ENCODE peak calls at places on chromosomes 13 and 19, in four cellular contexts. J is suprapubic skin; R is CD8-positive, alpha-beta T cell; I is H1. B is an unnamed sample.
A peak's percentile ranks its signal among the peaks of the same experiment; 100 is the strongest.

GRCh38 chr19:797528-798414 is 519 bp downstream of the PTBP1 start:
- DNase-seq in R (peak; percentile 85), J (peak; percentile 91), I (peak; percentile 84), B (no peak)

GRCh38 chr13:52786747-52787146 is 47.1 kb upstream of the CNMD start:
- DNase-seq in I (no peak), J (no peak), R (no peak), B (no peak)

GRCh38 chr19:12092065-12092867 is 27.7 kb downstream of the ZNF844 start:
- DNase-seq in J (peak; percentile 93), R (peak; percentile 15), I (peak; percentile 93), B (peak; percentile 59)

GRCh38 chr19:40754611-40755247 is 3.7 kb downstream of the SNRPA start:
- DNase-seq in I (no peak), J (no peak), R (no peak), B (no peak)

GRCh38 chr13:50512602-50513527 is 330.6 kb downstream of the DLEU7 start:
- DNase-seq in R (peak; percentile 27), J (peak; percentile 83), I (no peak), B (no peak)

GRCh38 chr19:30719991-30720329 is 347.8 kb downstream of the ZNF536 start:
- DNase-seq in J (peak; percentile 70), R (no peak), I (peak; percentile 58), B (no peak)

GRCh38 chr13:83798731-83799130 is 83.5 kb downstream of the SLITRK1 start:
- DNase-seq in J (no peak), R (no peak), I (no peak), B (no peak)

GRCh38 chr13:100881291-100881864 is 206.8 kb upstream of the TMTC4 start:
- DNase-seq in I (no peak), J (no peak), R (no peak), B (no peak)

GRCh38 chr19:40056505-40056904 is 474 bp upstream of the ZNF780B start:
- DNase-seq in J (no peak), I (no peak), R (no peak), B (no peak)

GRCh38 chr13:110486061-110486780 is 75.3 kb downstream of the RAB20 start:
- DNase-seq in R (no peak), I (peak; percentile 58), J (no peak), B (no peak)

GRCh38 chr13:75675421-75675820 is 39.3 kb downstream of the LMO7 start:
- DNase-seq in J (no peak), R (no peak), I (no peak), B (no peak)

GRCh38 chr19:44643605-44644390 is at the start of gene PVR:
- DNase-seq in R (no peak), I (peak; percentile 77), J (no peak), B (peak; percentile 32)

GRCh38 chr13:99281811-99282263 is 23.7 kb upstream of the GPR18 start:
- DNase-seq in J (peak; percentile 86), I (no peak), R (no peak), B (no peak)

GRCh38 chr13:51325837-51326236 is 13.7 kb upstream of the SERPINE3 start:
- DNase-seq in R (no peak), I (no peak), J (no peak), B (no peak)

GRCh38 chr19:44113784-44114390 is 688 bp downstream of the ZNF225 start:
- DNase-seq in J (no peak), R (no peak), I (no peak), B (no peak)

GRCh38 chr19:850221-850978 is 1.7 kb upstream of the ELANE start:
- DNase-seq in I (no peak), J (peak; percentile 95), R (no peak), B (peak; percentile 65)

GRCh38 chr13:79258489-79258888 is 147.6 kb downstream of the RBM26 start:
- DNase-seq in J (no peak), I (no peak), R (no peak), B (no peak)

GRCh38 chr13:65090191-65090590 is 2139.9 kb downstream of the PCDH9 start:
- DNase-seq in R (no peak), J (no peak), I (no peak), B (no peak)

GRCh38 chr19:46475976-46476375 is 4.6 kb upstream of the PNMA8A start:
- DNase-seq in I (no peak), R (no peak), J (no peak), B (no peak)

GRCh38 chr13:19089315-19089714 is 92.3 kb downstream of the TUBA3C start:
- DNase-seq in R (no peak), J (no peak), I (no peak), B (no peak)

DNA sequence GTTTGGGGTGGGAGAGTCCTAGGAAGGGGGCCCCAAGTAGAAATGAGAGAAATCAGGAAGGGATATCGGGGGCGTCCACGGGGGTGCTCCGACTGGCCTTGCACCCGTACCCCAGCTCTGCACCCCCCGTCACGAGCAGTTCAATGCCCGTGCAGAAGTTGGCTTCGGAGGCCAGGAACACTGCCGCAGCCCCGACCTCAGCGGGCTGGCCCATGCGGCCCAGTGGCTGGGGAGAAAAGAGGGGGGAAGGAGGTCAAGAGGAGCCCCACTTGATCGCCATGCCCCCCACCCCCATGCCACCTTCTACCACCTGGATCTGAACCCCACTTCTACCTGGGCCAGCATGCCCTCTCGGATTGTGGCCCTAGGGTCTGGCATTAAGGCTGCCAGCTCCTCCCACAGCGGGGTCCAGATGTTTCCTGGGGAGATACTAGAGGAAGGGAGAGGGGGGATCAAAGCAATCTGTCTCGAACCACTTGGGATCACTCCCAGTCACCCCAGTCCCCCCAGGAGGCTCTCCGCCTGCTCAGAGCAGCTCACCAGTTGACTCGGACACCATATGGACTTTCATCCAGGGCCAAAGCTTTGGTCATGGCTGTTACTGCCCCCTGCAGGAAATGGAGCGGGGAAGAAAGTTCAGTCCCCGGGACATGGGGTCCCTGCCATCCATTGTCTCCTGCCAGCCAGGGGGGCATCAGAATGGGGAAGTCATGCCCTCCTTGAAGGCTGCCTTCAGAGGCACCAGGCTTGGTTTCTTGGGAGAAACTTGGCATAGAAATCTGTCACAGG is 2.5 kb upstream of the BCAT2 start:
- DNase-seq in R (no peak), I (peak; percentile 69), J (no peak), B (no peak)
- TF ChIP-seq CTCF in R (no peak), I (peak; percentile 50), J (no peak), B (no peak)

GRCh38 chr13:36848228-36848982 is 29.4 kb downstream of the RFXAP start:
- DNase-seq in J (no peak), R (no peak), I (peak; percentile 55), B (no peak)
- TF ChIP-seq CTCF in J (no peak), R (no peak), I (peak; percentile 43), B (no peak)

GRCh38 chr19:50794778-50795664 is 4.8 kb downstream of the ACP4 start:
- DNase-seq in I (peak; percentile 79), R (no peak), J (no peak), B (no peak)

GRCh38 chr19:50797429-50798115 is 7.4 kb downstream of the ACP4 start:
- DNase-seq in I (no peak), J (no peak), R (no peak), B (no peak)

GRCh38 chr19:50795665-50796073 is 5.5 kb downstream of the ACP4 start:
- DNase-seq in I (no peak), R (no peak), J (no peak), B (no peak)

GRCh38 chr19:50796634-50797428 is 6.6 kb downstream of the ACP4 start:
- DNase-seq in I (no peak), J (no peak), R (no peak), B (no peak)

DNA sequence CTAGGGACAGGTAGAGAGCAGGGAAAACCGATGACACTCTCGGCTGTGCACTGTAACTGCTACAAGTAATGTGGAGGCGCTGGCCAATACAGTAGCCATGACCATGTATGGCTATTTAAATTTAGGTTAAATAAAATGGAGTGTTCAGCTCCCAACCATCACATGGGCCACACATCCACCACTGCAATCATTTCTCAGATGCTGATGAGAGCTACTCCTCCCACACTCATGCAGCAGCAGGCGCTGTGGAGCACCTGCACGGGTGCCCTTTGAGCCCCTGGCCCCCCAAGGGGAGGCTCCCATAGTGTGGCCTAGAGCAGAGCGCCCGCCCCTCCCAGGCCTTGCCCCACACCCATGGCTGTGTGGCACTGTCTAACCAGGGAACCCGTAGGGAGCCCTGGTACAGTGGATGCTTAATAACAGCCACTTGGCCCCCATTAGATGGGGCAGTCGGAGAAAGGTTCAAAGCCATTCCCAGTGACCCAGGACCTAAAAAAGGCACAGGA is 6.0 kb downstream of the ACP4 start:
- DNase-seq in I (no peak), J (no peak), R (no peak), B (no peak)
- TF ChIP-seq CTCF in I (peak; percentile 44), J (no peak), R (no peak), B (no peak)

DNA sequence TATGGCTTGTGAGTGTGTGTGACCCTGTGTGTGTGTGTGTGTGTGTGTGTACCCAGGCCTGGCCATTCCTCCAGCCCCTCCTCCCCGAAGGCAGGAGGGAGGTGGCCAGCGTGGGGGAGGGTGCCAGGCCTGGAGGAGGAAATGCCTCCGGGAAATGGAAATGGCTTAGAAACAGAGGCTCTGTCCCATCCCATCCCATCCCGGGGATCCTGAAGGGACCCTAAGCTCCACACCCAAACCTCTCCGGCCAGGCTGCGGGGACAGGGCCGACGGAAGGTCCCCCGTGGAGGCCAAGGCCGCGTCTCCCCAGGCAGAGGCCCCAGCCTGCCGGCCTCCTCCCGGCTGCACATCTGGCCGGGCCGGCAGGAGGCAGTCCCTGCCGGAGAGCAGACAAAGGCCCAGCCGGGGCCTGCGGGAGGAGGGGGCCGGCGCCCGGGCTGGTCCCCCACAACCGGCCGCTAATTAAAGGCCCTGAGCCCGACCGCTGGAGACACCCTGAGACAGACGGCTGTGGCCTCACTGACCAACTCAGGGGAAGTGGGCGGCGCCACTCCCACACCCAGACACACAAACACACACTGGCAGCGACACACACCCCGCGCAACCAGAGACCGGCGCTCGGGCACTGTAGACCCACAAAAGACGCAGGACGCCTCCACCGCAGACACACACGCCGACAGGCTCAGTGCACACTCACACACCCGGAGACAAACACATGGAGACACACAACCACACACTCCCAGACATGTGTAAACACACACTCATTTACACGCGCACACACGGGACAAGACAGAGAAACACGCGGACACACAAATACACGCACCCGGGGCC is 1.1 kb downstream of the ADAMTS10 start:
- DNase-seq in R (no peak), I (peak; percentile 82), J (no peak), B (peak; percentile 44)
- TF ChIP-seq CTCF in R (no peak), I (peak; percentile 11), J (no peak), B (no peak)

GRCh38 chr13:102460806-102461205 is 59.0 kb upstream of the FGF14 start:
- DNase-seq in J (no peak), I (no peak), R (no peak), B (no peak)
- TF ChIP-seq CTCF in J (no peak), I (no peak), R (no peak), B (no peak)

DNA sequence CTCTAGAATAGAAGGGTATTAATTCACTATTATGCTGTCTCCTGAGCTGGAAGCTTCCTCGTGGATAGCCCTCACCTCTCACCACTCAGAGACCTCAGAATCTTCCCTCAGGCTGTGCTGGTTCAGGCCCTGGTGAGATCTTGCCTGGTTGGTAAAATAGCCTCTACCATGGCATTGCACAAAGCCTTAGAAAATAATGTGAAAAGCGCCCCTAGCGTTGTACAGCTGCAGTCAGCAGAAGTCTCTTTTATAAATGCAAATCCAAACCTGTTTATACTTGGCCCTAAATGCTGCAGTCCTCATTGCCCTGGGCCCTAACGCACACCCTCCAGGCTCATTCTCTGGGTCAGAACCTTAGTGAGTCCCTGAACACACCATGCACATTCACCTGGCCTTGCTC is 150.9 kb downstream of the KCTD15 start:
- DNase-seq in I (no peak), R (no peak), J (no peak), B (no peak)
- TF ChIP-seq CTCF in I (no peak), R (no peak), J (no peak), B (no peak)

B was measured in omental fat pad.